ENCODE peak calls at places on chromosomes 13 and 19, in six cellular contexts. W, G, O, Q, D and F are unnamed samples.

GRCh38 chr13:113544896-113545295 is 39.7 kb upstream of the TFDP1 start:
- DNase-seq in W (no peak), G (no peak), O (no peak), Q (no peak), D (no peak), F (no peak)

GRCh38 chr13:79880820-79881219 is 399.9 kb downstream of the NDFIP2 start:
- DNase-seq in W (no peak), G (no peak), O (no peak), Q (no peak), D (no peak), F (no peak)

GRCh38 chr13:98370261-98370660 is 193.2 kb upstream of the RNF113B start:
- DNase-seq in W (no peak), G (no peak), O (no peak), Q (peak), D (no peak), F (no peak)

GRCh38 chr19:10325732-10326131 is 7.6 kb downstream of the RAVER1 start:
- DNase-seq in W (no peak), G (no peak), O (no peak), Q (no peak), D (no peak), F (no peak)

GRCh38 chr19:50838239-50838638 is 4.9 kb upstream of the KLK15 start:
- DNase-seq in W (no peak), G (peak), O (peak), Q (no peak), D (no peak), F (no peak)

GRCh38 chr19:29547981-29548380 is 22.2 kb downstream of the VSTM2B start:
- DNase-seq in W (no peak), G (no peak), O (no peak), Q (peak), D (no peak), F (no peak)

GRCh38 chr13:90526711-90527110 is 820.8 kb upstream of the MIR17HG start:
- DNase-seq in W (no peak), G (no peak), O (no peak), Q (no peak), D (no peak), F (no peak)

GRCh38 chr19:52527954-52528326 is 472 bp downstream of the ZNF808 start:
- DNase-seq in W (no peak), G (peak), O (no peak), Q (peak), D (no peak), F (no peak)

GRCh38 chr13:48322294-48322693 is 18.7 kb downstream of the RB1 start:
- DNase-seq in W (no peak), G (no peak), O (no peak), Q (no peak), D (no peak), F (no peak)

GRCh38 chr19:36009220-36009619 is 607 bp upstream of the SYNE4 start:
- DNase-seq in W (peak), G (no peak), O (no peak), Q (peak), D (no peak), F (peak)

GRCh38 chr19:47210689-47211316 is 20.2 kb downstream of the BBC3 start:
- DNase-seq in W (no peak), G (peak), O (no peak), Q (peak), D (peak), F (peak)

GRCh38 chr13:29937836-29938235 is 87.4 kb upstream of the UBL3 start:
- DNase-seq in W (no peak), G (no peak), O (no peak), Q (no peak), D (no peak), F (no peak)

GRCh38 chr19:55465460-55466245 is 1.1 kb upstream of the C19orf85 start:
- DNase-seq in W (no peak), G (no peak), O (no peak), Q (peak), D (no peak), F (no peak)

GRCh38 chr13:38530492-38530891 is 156.4 kb upstream of the FREM2 start:
- DNase-seq in W (no peak), G (peak), O (no peak), Q (no peak), D (no peak), F (no peak)

GRCh38 chr19:57671124-57671895 is 2.6 kb downstream of the ZSCAN4 start:
- DNase-seq in W (no peak), G (no peak), O (no peak), Q (no peak), D (no peak), F (no peak)

GRCh38 chr19:31344403-31344802 is 4.8 kb downstream of the TSHZ3 start:
- DNase-seq in W (no peak), G (no peak), O (no peak), Q (no peak), D (no peak), F (no peak)

GRCh38 chr13:64075543-64076271 is 2660.1 kb upstream of the PCDH20 start:
- DNase-seq in W (no peak), G (peak), O (no peak), Q (no peak), D (peak), F (no peak)

GRCh38 chr13:49292742-49293498 is 45.2 kb downstream of the CDADC1 start:
- DNase-seq in W (no peak), G (peak), O (no peak), Q (no peak), D (no peak), F (no peak)

GRCh38 chr13:35694031-35694430 is 217.5 kb upstream of the MAB21L1 start:
- DNase-seq in W (no peak), G (no peak), O (no peak), Q (no peak), D (no peak), F (no peak)

GRCh38 chr13:46871557-46871956 is 25.3 kb downstream of the HTR2A start:
- DNase-seq in W (no peak), G (no peak), O (no peak), Q (no peak), D (no peak), F (no peak)

GRCh38 chr13:46860734-46861133 is 36.1 kb downstream of the HTR2A start:
- DNase-seq in W (no peak), G (no peak), O (no peak), Q (no peak), D (no peak), F (no peak)

GRCh38 chr13:46864941-46865340 is 31.9 kb downstream of the HTR2A start:
- DNase-seq in W (no peak), G (no peak), O (no peak), Q (no peak), D (no peak), F (no peak)

GRCh38 chr13:46861959-46862358 is 34.9 kb downstream of the HTR2A start:
- DNase-seq in W (no peak), G (no peak), O (no peak), Q (no peak), D (no peak), F (no peak)

GRCh38 chr13:46866150-46866549 is 30.7 kb downstream of the HTR2A start:
- DNase-seq in W (no peak), G (no peak), O (no peak), Q (no peak), D (peak), F (no peak)
- TF ChIP-seq POLR2A in W (no peak), G (no peak), O (no peak), Q (no peak), D (no peak), F (no peak)

DNA sequence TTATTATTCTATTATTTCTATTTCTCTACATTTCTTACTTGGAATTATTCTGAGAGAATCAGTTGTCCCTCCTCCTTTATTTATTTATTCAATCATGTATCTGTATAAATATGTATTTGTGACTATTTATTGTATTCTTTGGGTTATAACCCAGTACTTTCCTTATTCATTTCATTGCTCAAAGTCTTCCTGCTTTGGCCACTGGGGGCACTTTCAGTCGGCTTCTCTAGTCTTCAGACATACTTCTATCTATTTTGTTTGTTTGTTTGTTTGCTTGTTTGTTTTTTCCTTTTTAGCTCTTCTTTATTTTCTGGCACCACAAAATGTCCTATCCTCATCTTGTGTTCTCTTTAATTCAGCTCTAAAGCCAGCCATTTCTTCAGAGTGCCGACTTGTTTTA is 260.4 kb downstream of the NALCN start:
- DNase-seq in W (no peak), G (no peak), O (no peak), Q (no peak), D (no peak), F (no peak)
- TF ChIP-seq TAF1 in W (no peak), G (no peak), O (no peak), Q (no peak), D (no peak), F (no peak)

GRCh38 chr13:109787135-109787954 is 962 bp upstream of the IRS2 start:
- DNase-seq in W (no peak), G (peak), O (no peak), Q (peak), D (no peak), F (no peak)
- TF ChIP-seq POLR2A in W (no peak), G (peak), O (no peak), Q (no peak), D (no peak), F (no peak)

GRCh38 chr13:44870456-44870929 is 118.8 kb downstream of the NUFIP1 start:
- DNase-seq in W (no peak), G (no peak), O (no peak), Q (no peak), D (no peak), F (no peak)
- TF ChIP-seq TAF1 in W (no peak), G (no peak), O (no peak), Q (no peak), D (no peak), F (no peak)

GRCh38 chr13:40351537-40352384 is 314.7 kb downstream of the FOXO1 start:
- DNase-seq in W (no peak), G (no peak), O (no peak), Q (no peak), D (peak), F (no peak)
- TF ChIP-seq POLR2A in W (no peak), G (no peak), O (no peak), Q (no peak), D (no peak), F (no peak)

GRCh38 chr13:50599046-50599445 is 244.4 kb downstream of the DLEU7 start:
- DNase-seq in W (no peak), G (no peak), O (no peak), Q (no peak), D (no peak), F (no peak)
- TF ChIP-seq TAF1 in W (no peak), G (no peak), O (no peak), Q (no peak), D (no peak), F (no peak)

GRCh38 chr19:8530061-8530679 is 16.2 kb upstream of the ZNF414 start:
- DNase-seq in W (no peak), G (no peak), O (no peak), Q (no peak), D (no peak), F (no peak)

GRCh38 chr19:8526345-8527062 is 12.5 kb upstream of the ZNF414 start:
- DNase-seq in W (no peak), G (peak), O (no peak), Q (peak), D (peak), F (no peak)

GRCh38 chr19:8529369-8530006 is 15.5 kb upstream of the ZNF414 start:
- DNase-seq in W (no peak), G (no peak), O (no peak), Q (no peak), D (no peak), F (no peak)

GRCh38 chr19:8528500-8528899 is 14.5 kb upstream of the ZNF414 start:
- DNase-seq in W (no peak), G (no peak), O (no peak), Q (no peak), D (no peak), F (no peak)

DNA sequence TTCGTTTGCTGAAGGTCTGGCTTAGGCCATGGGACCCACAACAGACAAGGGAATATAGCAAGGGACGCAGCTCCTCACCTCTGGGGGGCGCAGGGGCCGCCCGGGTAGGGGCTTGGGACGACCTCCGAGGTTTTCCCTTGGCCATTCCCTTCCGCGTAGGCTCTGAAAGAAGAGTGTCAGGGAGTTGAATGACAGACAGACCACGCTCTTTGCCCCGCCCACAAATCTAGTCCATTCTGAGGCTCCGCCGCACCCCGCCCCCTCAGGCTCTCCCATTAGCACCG is 11.4 kb upstream of the ZNF414 start:
- DNase-seq in W (no peak), G (no peak), O (no peak), Q (peak), D (no peak), F (no peak)
- TF ChIP-seq POLR2A in W (no peak), G (peak), O (no peak), Q (no peak), D (no peak), F (no peak)

GRCh38 chr19:39416626-39417120 is 4.2 kb downstream of the PLEKHG2 start:
- DNase-seq in W (no peak), G (no peak), O (no peak), Q (peak), D (no peak), F (no peak)
- TF ChIP-seq TAF1 in W (no peak), G (no peak), O (no peak), Q (no peak), D (no peak), F (no peak)

DNA sequence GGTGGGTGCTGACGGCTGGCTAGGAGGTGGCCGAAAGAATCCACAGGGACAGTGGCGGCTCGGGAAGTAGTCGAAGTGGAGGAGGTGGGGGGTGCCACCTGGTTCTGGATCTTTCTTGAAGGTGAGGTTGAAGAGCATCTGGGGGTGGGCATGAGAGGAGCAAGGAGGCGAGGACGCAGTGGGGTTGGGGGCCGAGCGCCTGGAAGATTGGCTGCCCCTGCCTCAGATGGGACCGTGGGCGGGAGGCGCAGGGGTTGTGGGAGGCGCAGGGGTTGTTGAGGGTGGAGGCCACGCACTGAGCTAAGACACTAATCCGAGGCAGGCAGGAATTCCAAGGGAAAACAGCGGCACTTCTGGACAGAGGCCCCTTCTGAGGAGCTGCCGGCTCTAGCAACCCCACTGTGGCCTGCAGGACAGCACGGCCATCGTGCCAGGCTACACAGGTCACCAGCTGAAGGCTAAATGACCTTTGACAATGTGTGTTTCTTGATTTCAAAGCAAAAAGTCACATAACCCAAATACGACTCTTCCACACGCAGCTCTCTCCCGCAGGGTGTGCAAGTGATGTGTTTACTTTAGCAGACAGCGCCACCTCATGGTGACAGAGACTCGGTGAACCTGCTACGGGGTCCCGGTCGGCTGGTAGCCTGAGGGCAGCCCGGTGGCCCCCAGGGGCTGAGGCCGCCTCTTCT is 44.1 kb upstream of the RANBP3 start:
- DNase-seq in W (peak), G (peak), O (peak), Q (peak), D (peak), F (peak)
- TF ChIP-seq POLR2A in W (no peak), G (no peak), O (no peak), Q (no peak), D (no peak), F (no peak)

DNA sequence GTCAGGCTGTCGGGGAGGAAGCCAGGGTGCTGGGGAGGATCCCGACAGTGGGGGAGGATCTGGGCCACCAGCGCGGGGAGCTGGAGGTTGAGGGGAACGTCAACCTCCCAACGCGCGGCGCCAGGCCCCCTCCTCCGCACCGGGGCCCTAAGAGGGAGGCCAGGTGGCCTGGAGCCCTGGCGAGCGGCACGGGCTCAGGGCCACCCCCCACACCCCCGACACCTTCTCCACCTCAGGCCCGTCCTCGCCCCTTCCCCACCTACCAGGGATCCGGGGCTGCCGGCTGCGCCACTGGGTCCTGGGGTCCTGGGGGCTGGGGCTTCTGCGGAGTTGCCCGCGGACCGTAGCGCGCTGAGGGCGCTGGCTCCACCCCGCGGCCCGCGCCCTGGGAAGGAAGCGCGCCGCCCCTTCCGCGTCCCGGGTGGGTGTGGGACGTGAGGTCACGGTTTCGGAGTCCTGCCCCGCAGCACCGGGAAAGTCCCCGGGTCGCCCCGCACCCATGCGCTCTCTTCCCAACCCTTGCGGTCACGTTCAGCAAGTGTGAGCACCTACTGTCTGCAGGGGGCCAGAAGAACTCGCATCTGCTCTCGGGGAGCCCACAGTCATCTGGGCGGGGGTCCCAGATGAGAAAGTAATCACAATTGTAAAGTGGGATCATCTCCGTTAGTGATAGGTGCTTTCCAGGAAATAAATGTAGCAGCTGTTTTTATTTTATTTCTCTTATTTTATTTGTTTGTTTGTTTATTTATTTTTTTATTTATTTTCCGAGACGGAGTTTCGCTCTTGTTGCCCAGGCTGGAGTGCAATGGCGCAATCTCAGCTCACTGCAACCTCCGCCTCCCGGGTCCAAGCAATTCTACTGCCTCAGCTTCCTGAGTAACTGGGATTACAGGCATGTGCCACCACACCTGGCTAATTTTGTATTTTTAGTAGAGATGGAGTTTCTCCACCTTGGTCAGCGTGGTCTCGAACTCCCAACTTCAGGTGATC is at the start of gene TICAM1:
- DNase-seq in W (peak), G (peak), O (no peak), Q (peak), D (no peak), F (peak)
- TF ChIP-seq TAF1 in W (no peak), G (peak), O (peak), Q (no peak), D (peak), F (peak)